ENCODE peak calls at places on chromosomes 5 and 9, in ten cellular contexts. F is midbrain; Z is head of caudate nucleus; D is stimulated activated CD4-positive, alpha-beta T cell treated with anti-CD3 and anti-CD28 coated beads, Interleukin-4, amount 100 ng/mL, for 48 hours; H is HT1080; B is AG08395; S is T-helper 2 cell; K is HAP-1; I is uterus; O is lung. Y is an unnamed sample.

GRCh38 chr5:157735991-157736390 is 4.8 kb downstream of the THG1L start:
- DNase-seq in F (no peak), Z (no peak), D (no peak), H (no peak), B (no peak), S (no peak), K (peak), I (no peak), O (no peak), Y (no peak)

GRCh38 chr5:8057764-8058163 is 188.8 kb downstream of the MTRR start:
- DNase-seq in F (no peak), Z (no peak), D (no peak), H (peak), B (no peak), S (no peak), K (no peak), I (no peak), O (no peak), Y (no peak)

GRCh38 chr9:94156549-94157407 is 72.5 kb downstream of the PTPDC1 start:
- DNase-seq in F (peak), Z (peak), D (no peak), H (peak), B (peak), S (no peak), K (peak), I (peak), O (peak), Y (peak)

GRCh38 chr9:133701321-133701980 is 36.7 kb downstream of the SARDH start:
- DNase-seq in F (peak), Z (no peak), D (peak), H (no peak), B (peak), S (peak), K (no peak), I (peak), O (no peak), Y (no peak)

GRCh38 chr9:123349691-123350480 is 6.1 kb upstream of the CRB2 start:
- DNase-seq in F (peak), Z (peak), D (peak), H (peak), B (peak), S (peak), K (peak), I (no peak), O (peak), Y (no peak)

GRCh38 chr5:151665584-151665982 is 21.1 kb downstream of the SPARC start:
- DNase-seq in F (no peak), Z (no peak), D (no peak), H (no peak), B (no peak), S (no peak), K (no peak), I (no peak), O (no peak), Y (no peak)

GRCh38 chr5:58872670-58873273 is 289.9 kb downstream of the RAB3C start:
- DNase-seq in F (no peak), Z (no peak), D (no peak), H (no peak), B (no peak), S (no peak), K (no peak), I (no peak), O (no peak), Y (no peak)

GRCh38 chr9:137818286-137818685 is 59.3 kb upstream of the CACNA1B start:
- DNase-seq in F (no peak), Z (no peak), D (no peak), H (no peak), B (no peak), S (no peak), K (no peak), I (no peak), O (no peak), Y (no peak)

GRCh38 chr9:8857330-8858249 is 1058.0 kb upstream of the DMAC1 start:
- DNase-seq in F (peak), Z (peak), D (no peak), H (peak), B (no peak), S (no peak), K (peak), I (peak), O (peak), Y (peak)